ENCODE peak calls at places on chromosomes 13 and 19, in eight cellular contexts. One of them, this sample, is unnamed.

GRCh38 chr13:19159181-19159580 is 22.4 kb downstream of the TUBA3C start:
- DNase-seq in foreskin fibroblast: no peak
- DNase-seq in PC-9: no peak
- DNase-seq in aorta: peak
- DNase-seq in IMR-90: no peak
- DNase-seq in A549: no peak
- DNase-seq in fibroblast of lung: no peak
- DNase-seq in brain microvascular endothelial cell: no peak
- DNase-seq in this sample: no peak

GRCh38 chr19:32539240-32539916 is 41.6 kb upstream of the PDCD5 start:
- DNase-seq in foreskin fibroblast: no peak
- DNase-seq in A549: no peak
- DNase-seq in fibroblast of lung: no peak
- DNase-seq in aorta: no peak
- DNase-seq in PC-9: no peak
- DNase-seq in brain microvascular endothelial cell: no peak
- DNase-seq in IMR-90: no peak
- DNase-seq in this sample: no peak

GRCh38 chr13:33751151-33751550 is 66.8 kb upstream of the RFC3 start:
- DNase-seq in A549: no peak
- DNase-seq in brain microvascular endothelial cell: peak
- DNase-seq in aorta: no peak
- DNase-seq in foreskin fibroblast: peak
- DNase-seq in PC-9: no peak
- DNase-seq in IMR-90: peak
- DNase-seq in fibroblast of lung: peak
- DNase-seq in this sample: peak

GRCh38 chr13:53090507-53090906 is 61.9 kb downstream of the OLFM4 start:
- DNase-seq in fibroblast of lung: no peak
- DNase-seq in aorta: no peak
- DNase-seq in PC-9: no peak
- DNase-seq in IMR-90: no peak
- DNase-seq in A549: no peak
- DNase-seq in foreskin fibroblast: no peak
- DNase-seq in brain microvascular endothelial cell: no peak
- DNase-seq in this sample: no peak

GRCh38 chr13:42969558-42970172 is 22.4 kb downstream of the EPSTI1 start:
- DNase-seq in foreskin fibroblast: peak
- DNase-seq in brain microvascular endothelial cell: peak
- DNase-seq in aorta: peak
- DNase-seq in PC-9: peak
- DNase-seq in A549: peak
- DNase-seq in IMR-90: peak
- DNase-seq in fibroblast of lung: peak
- DNase-seq in this sample: peak

GRCh38 chr13:29847501-29847983 is 2.9 kb downstream of the UBL3 start:
- DNase-seq in brain microvascular endothelial cell: peak
- DNase-seq in A549: peak
- DNase-seq in foreskin fibroblast: peak
- DNase-seq in IMR-90: peak
- DNase-seq in fibroblast of lung: peak
- DNase-seq in PC-9: no peak
- DNase-seq in aorta: no peak
- DNase-seq in this sample: peak

GRCh38 chr19:15860522-15860921 is 37.4 kb downstream of the CYP4F2 start:
- DNase-seq in IMR-90: no peak
- DNase-seq in fibroblast of lung: no peak
- DNase-seq in A549: no peak
- DNase-seq in PC-9: no peak
- DNase-seq in brain microvascular endothelial cell: no peak
- DNase-seq in foreskin fibroblast: no peak
- DNase-seq in aorta: no peak
- DNase-seq in this sample: no peak

GRCh38 chr13:39527961-39528720 is 74.9 kb downstream of the LHFPL6 start:
- DNase-seq in aorta: peak
- DNase-seq in brain microvascular endothelial cell: peak
- DNase-seq in PC-9: peak
- DNase-seq in foreskin fibroblast: peak
- DNase-seq in A549: peak
- DNase-seq in fibroblast of lung: peak
- DNase-seq in IMR-90: peak
- DNase-seq in this sample: peak

GRCh38 chr19:42606660-42607351 is 12.1 kb upstream of the CEACAM8 start:
- DNase-seq in aorta: no peak
- DNase-seq in A549: peak
- DNase-seq in PC-9: peak
- DNase-seq in fibroblast of lung: peak
- DNase-seq in foreskin fibroblast: peak
- DNase-seq in brain microvascular endothelial cell: no peak
- DNase-seq in IMR-90: peak
- DNase-seq in this sample: peak

GRCh38 chr13:113875429-113875815 is 11.5 kb upstream of the GAS6 start:
- DNase-seq in aorta: no peak
- DNase-seq in IMR-90: no peak
- DNase-seq in A549: no peak
- DNase-seq in brain microvascular endothelial cell: no peak
- DNase-seq in fibroblast of lung: no peak
- DNase-seq in PC-9: no peak
- DNase-seq in foreskin fibroblast: no peak
- DNase-seq in this sample: no peak

GRCh38 chr13:112756511-112756966 is 66.7 kb downstream of the ATP11A start:
- DNase-seq in fibroblast of lung: no peak
- DNase-seq in A549: no peak
- DNase-seq in foreskin fibroblast: no peak
- DNase-seq in aorta: no peak
- DNase-seq in IMR-90: no peak
- DNase-seq in brain microvascular endothelial cell: no peak
- DNase-seq in PC-9: no peak
- DNase-seq in this sample: peak

GRCh38 chr13:43698009-43698408 is 88.8 kb downstream of the ENOX1 start:
- DNase-seq in aorta: no peak
- DNase-seq in A549: no peak
- DNase-seq in IMR-90: no peak
- DNase-seq in PC-9: no peak
- DNase-seq in brain microvascular endothelial cell: no peak
- DNase-seq in fibroblast of lung: no peak
- DNase-seq in foreskin fibroblast: no peak
- DNase-seq in this sample: no peak

GRCh38 chr13:51584731-51585191 is 499 bp downstream of the WDFY2 start:
- DNase-seq in brain microvascular endothelial cell: peak
- DNase-seq in PC-9: peak
- DNase-seq in aorta: peak
- DNase-seq in A549: peak
- DNase-seq in IMR-90: peak
- DNase-seq in fibroblast of lung: peak
- DNase-seq in foreskin fibroblast: peak
- DNase-seq in this sample: peak

GRCh38 chr19:16118489-16119033 is 6.9 kb downstream of the RAB8A start:
- DNase-seq in IMR-90: no peak
- DNase-seq in aorta: no peak
- DNase-seq in PC-9: no peak
- DNase-seq in foreskin fibroblast: no peak
- DNase-seq in fibroblast of lung: no peak
- DNase-seq in A549: no peak
- DNase-seq in brain microvascular endothelial cell: no peak
- DNase-seq in this sample: no peak

GRCh38 chr13:110422913-110423688 is 116.0 kb downstream of the COL4A2 start:
- DNase-seq in fibroblast of lung: peak
- DNase-seq in aorta: no peak
- DNase-seq in A549: no peak
- DNase-seq in brain microvascular endothelial cell: no peak
- DNase-seq in IMR-90: no peak
- DNase-seq in foreskin fibroblast: peak
- DNase-seq in PC-9: no peak
- DNase-seq in this sample: peak

GRCh38 chr13:112700291-112701060 is 10.6 kb downstream of the ATP11A start:
- DNase-seq in fibroblast of lung: no peak
- DNase-seq in A549: no peak
- DNase-seq in foreskin fibroblast: no peak
- DNase-seq in brain microvascular endothelial cell: no peak
- DNase-seq in PC-9: no peak
- DNase-seq in IMR-90: no peak
- DNase-seq in aorta: peak
- DNase-seq in this sample: no peak

DNA sequence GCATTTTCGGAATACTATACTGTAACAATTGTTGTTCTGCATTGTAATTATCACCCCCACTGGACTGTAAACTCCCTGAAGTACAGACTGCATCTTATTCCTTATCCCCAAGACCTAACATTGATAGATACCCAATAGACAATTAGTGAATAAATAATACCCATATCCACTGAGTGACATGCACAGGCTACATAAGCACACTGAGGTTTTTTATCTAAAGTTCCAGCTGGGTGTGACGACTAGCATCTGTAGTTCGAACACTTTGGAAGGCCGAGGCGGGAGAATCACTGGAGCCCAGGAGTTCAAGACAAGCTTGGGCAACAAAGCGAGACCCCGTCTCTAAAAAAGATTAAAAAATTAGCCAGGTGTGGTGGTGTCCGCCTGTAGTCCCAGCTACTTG is 2.5 kb downstream of the KPNA3 start:
- DNase-seq in brain microvascular endothelial cell: no peak
- DNase-seq in fibroblast of lung: no peak
- DNase-seq in IMR-90: no peak
- DNase-seq in aorta: no peak
- DNase-seq in A549: no peak
- DNase-seq in PC-9: no peak
- DNase-seq in foreskin fibroblast: no peak
- DNase-seq in this sample: no peak
- H3K4me3 ChIP-seq in brain microvascular endothelial cell: no peak
- H3K4me3 ChIP-seq in fibroblast of lung: peak
- H3K4me3 ChIP-seq in IMR-90: no peak
- H3K4me3 ChIP-seq in aorta: no peak
- H3K4me3 ChIP-seq in A549: no peak
- H3K4me3 ChIP-seq in PC-9: no peak
- H3K4me3 ChIP-seq in foreskin fibroblast: no peak
- H3K4me3 ChIP-seq in this sample: no peak

GRCh38 chr13:99978781-99979452 is 2.7 kb upstream of the ZIC2 start:
- DNase-seq in IMR-90: no peak
- DNase-seq in aorta: peak
- DNase-seq in fibroblast of lung: no peak
- DNase-seq in PC-9: no peak
- DNase-seq in brain microvascular endothelial cell: no peak
- DNase-seq in A549: no peak
- DNase-seq in foreskin fibroblast: no peak
- DNase-seq in this sample: no peak
- H3K4me3 ChIP-seq in IMR-90: no peak
- H3K4me3 ChIP-seq in aorta: no peak
- H3K4me3 ChIP-seq in fibroblast of lung: no peak
- H3K4me3 ChIP-seq in PC-9: peak
- H3K4me3 ChIP-seq in brain microvascular endothelial cell: peak
- H3K4me3 ChIP-seq in A549: peak
- H3K4me3 ChIP-seq in foreskin fibroblast: no peak
- H3K4me3 ChIP-seq in this sample: peak

GRCh38 chr19:18666304-18666703 is 17.2 kb upstream of the CRTC1 start:
- DNase-seq in brain microvascular endothelial cell: no peak
- DNase-seq in foreskin fibroblast: no peak
- DNase-seq in aorta: no peak
- DNase-seq in IMR-90: no peak
- DNase-seq in A549: no peak
- DNase-seq in fibroblast of lung: no peak
- DNase-seq in PC-9: no peak
- DNase-seq in this sample: no peak

GRCh38 chr19:18663940-18664530 is 19.4 kb upstream of the CRTC1 start:
- DNase-seq in foreskin fibroblast: no peak
- DNase-seq in PC-9: no peak
- DNase-seq in fibroblast of lung: no peak
- DNase-seq in aorta: peak
- DNase-seq in brain microvascular endothelial cell: no peak
- DNase-seq in A549: no peak
- DNase-seq in IMR-90: no peak
- DNase-seq in this sample: no peak

GRCh38 chr19:18666784-18667183 is 16.7 kb upstream of the CRTC1 start:
- DNase-seq in aorta: no peak
- DNase-seq in A549: no peak
- DNase-seq in brain microvascular endothelial cell: no peak
- DNase-seq in IMR-90: no peak
- DNase-seq in PC-9: no peak
- DNase-seq in foreskin fibroblast: no peak
- DNase-seq in fibroblast of lung: no peak
- DNase-seq in this sample: no peak

GRCh38 chr19:18667531-18668251 is 15.8 kb upstream of the CRTC1 start:
- DNase-seq in PC-9: no peak
- DNase-seq in IMR-90: no peak
- DNase-seq in foreskin fibroblast: no peak
- DNase-seq in A549: no peak
- DNase-seq in aorta: peak
- DNase-seq in fibroblast of lung: no peak
- DNase-seq in brain microvascular endothelial cell: no peak
- DNase-seq in this sample: no peak

DNA sequence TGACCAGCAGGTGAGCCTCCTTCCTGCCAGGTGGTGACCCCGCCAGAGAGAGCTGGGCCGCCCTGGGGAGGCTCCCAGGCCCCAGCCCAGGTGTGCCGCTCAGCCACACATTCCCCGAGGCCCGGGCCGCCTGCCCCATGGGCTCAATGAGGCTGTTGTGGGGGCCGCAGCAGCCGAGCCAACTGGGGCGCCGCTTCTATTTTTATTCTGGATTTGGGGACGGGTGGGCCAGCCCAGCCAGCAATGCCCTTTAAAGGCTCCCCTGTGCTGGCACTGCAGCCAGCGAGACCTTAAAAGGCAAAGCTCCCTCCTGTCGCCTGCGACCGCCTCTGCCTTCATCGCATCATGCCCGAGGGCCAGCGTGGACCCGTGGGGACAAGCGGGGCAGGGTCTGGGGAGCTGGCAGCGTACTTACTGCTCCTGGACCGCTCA is 17.7 kb upstream of the CRTC1 start:
- DNase-seq in brain microvascular endothelial cell: no peak
- DNase-seq in aorta: peak
- DNase-seq in fibroblast of lung: no peak
- DNase-seq in PC-9: no peak
- DNase-seq in foreskin fibroblast: no peak
- DNase-seq in IMR-90: no peak
- DNase-seq in A549: no peak
- DNase-seq in this sample: no peak
- H3K4me3 ChIP-seq in brain microvascular endothelial cell: no peak
- H3K4me3 ChIP-seq in aorta: no peak
- H3K4me3 ChIP-seq in fibroblast of lung: no peak
- H3K4me3 ChIP-seq in PC-9: no peak
- H3K4me3 ChIP-seq in foreskin fibroblast: no peak
- H3K4me3 ChIP-seq in IMR-90: no peak
- H3K4me3 ChIP-seq in A549: no peak
- H3K4me3 ChIP-seq in this sample: no peak

GRCh38 chr13:103884139-103884723 is 818.0 kb upstream of the SLC10A2 start:
- DNase-seq in A549: no peak
- DNase-seq in PC-9: no peak
- DNase-seq in aorta: no peak
- DNase-seq in brain microvascular endothelial cell: no peak
- DNase-seq in foreskin fibroblast: no peak
- DNase-seq in fibroblast of lung: no peak
- DNase-seq in IMR-90: no peak
- DNase-seq in this sample: no peak

GRCh38 chr13:103883698-103884097 is 817.5 kb upstream of the SLC10A2 start:
- DNase-seq in aorta: no peak
- DNase-seq in PC-9: no peak
- DNase-seq in IMR-90: peak
- DNase-seq in brain microvascular endothelial cell: peak
- DNase-seq in fibroblast of lung: peak
- DNase-seq in foreskin fibroblast: peak
- DNase-seq in A549: no peak
- DNase-seq in this sample: peak

GRCh38 chr13:103878891-103879605 is 812.8 kb upstream of the SLC10A2 start:
- DNase-seq in fibroblast of lung: peak
- DNase-seq in aorta: no peak
- DNase-seq in PC-9: no peak
- DNase-seq in IMR-90: no peak
- DNase-seq in A549: no peak
- DNase-seq in foreskin fibroblast: no peak
- DNase-seq in brain microvascular endothelial cell: no peak
- DNase-seq in this sample: peak

GRCh38 chr13:103883152-103883551 is 816.9 kb upstream of the SLC10A2 start:
- DNase-seq in IMR-90: peak
- DNase-seq in brain microvascular endothelial cell: peak
- DNase-seq in fibroblast of lung: peak
- DNase-seq in aorta: peak
- DNase-seq in foreskin fibroblast: peak
- DNase-seq in A549: peak
- DNase-seq in PC-9: peak
- DNase-seq in this sample: peak
- H3K4me3 ChIP-seq in IMR-90: no peak
- H3K4me3 ChIP-seq in brain microvascular endothelial cell: peak
- H3K4me3 ChIP-seq in fibroblast of lung: peak
- H3K4me3 ChIP-seq in aorta: no peak
- H3K4me3 ChIP-seq in foreskin fibroblast: no peak
- H3K4me3 ChIP-seq in A549: no peak
- H3K4me3 ChIP-seq in PC-9: no peak
- H3K4me3 ChIP-seq in this sample: peak